ENCODE peak calls at places on chromosomes 13 and 19, in nine cellular contexts. A is HepG2; L is tibial nerve; J is K562; O is hepatocyte; G is CD4-positive, alpha-beta memory T cell; W is neuronal stem cell; S is right cardiac atrium; B is body of pancreas. P is an unnamed sample. For H3K27me3, the result is how much of the 10 kb centered on the place peaks cover.

GRCh38 chr13:97266328-97266727 is 44.2 kb downstream of the MBNL2 start:
- DNase-seq in O (no peak), B (no peak), S (no peak), A (no peak), L (no peak), J (no peak), W (no peak), G (no peak), P (peak)

GRCh38 chr19:7977021-7977722 is 28.3 kb downstream of the ELAVL1 start:
- DNase-seq in B (no peak), J (no peak), S (no peak), G (no peak), O (no peak), L (no peak), A (no peak), W (no peak), P (no peak)

GRCh38 chr19:31418055-31418454 is 68.8 kb upstream of the TSHZ3 start:
- DNase-seq in L (no peak), W (no peak), G (no peak), J (no peak), A (no peak), B (no peak), S (no peak), O (peak), P (no peak)

GRCh38 chr13:99749627-99750026 is 221.9 kb downstream of the ZIC5 start:
- DNase-seq in W (no peak), J (no peak), S (no peak), G (no peak), B (no peak), A (no peak), L (no peak), O (no peak), P (no peak)

GRCh38 chr19:41478171-41478570 is 35.2 kb downstream of the ERICH4 start:
- DNase-seq in L (no peak), B (no peak), S (no peak), W (no peak), G (no peak), J (no peak), O (no peak), A (no peak), P (no peak)

GRCh38 chr13:76813874-76814273 is 72.3 kb downstream of the KCTD12 start:
- DNase-seq in A (peak), L (no peak), O (peak), J (no peak), S (no peak), G (no peak), W (no peak), B (peak), P (no peak)

GRCh38 chr19:13981988-13982501 is 24.1 kb downstream of the RFX1 start:
- DNase-seq in G (no peak), L (no peak), B (no peak), O (no peak), W (no peak), J (no peak), S (peak), A (no peak), P (no peak)

GRCh38 chr13:106491463-106491862 is 44.0 kb downstream of the EFNB2 start:
- DNase-seq in A (no peak), G (no peak), W (no peak), B (no peak), O (no peak), J (no peak), S (no peak), L (no peak), P (no peak)

GRCh38 chr19:42455621-42456081 is 12.9 kb upstream of the CXCL17 start:
- DNase-seq in A (no peak), G (no peak), S (no peak), B (no peak), W (no peak), L (no peak), O (peak), J (no peak), P (no peak)

GRCh38 chr13:50131998-50132936 is 117.0 kb downstream of the KCNRG start:
- DNase-seq in G (peak), A (no peak), O (no peak), B (no peak), W (peak), S (no peak), J (no peak), L (no peak), P (no peak)

GRCh38 chr19:4598712-4599111 is 39.2 kb upstream of the SEMA6B start:
- DNase-seq in J (no peak), W (no peak), B (no peak), G (no peak), O (no peak), L (no peak), A (no peak), S (no peak), P (no peak)

GRCh38 chr13:64934569-64935362 is 2295.4 kb downstream of the PCDH9 start:
- DNase-seq in L (no peak), S (no peak), A (no peak), G (no peak), O (no peak), B (no peak), W (no peak), J (no peak), P (no peak)

DNA sequence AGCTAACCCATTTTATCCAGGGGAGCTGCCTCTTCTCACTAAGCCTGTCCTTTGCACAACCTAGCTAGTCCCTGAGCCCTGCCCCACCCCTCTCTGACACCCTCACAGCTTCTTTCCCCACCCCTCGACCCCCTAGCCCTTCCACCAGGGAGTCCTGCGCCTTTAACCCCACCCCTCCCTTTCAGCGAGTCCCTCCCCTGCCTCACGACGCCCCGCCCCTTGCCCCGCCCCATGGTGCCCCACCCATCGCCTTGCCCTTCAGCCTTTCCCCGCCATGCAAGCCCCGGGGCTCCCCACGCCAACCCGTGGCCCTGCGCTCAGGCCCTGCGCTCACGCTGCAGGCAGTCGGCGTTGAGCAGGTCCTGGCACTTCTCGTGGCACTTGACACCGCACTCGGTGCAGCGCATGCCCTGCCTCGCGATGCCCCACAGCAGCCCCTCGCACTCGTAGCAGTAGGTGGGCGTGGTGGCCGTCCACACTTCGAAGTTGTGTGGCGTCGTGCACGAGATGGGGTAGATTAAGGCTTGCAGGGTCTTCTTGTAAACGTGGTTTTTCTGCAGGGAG is 40.0 kb downstream of the UNC13A start:
- DNase-seq in G (no peak), W (no peak), A (no peak), L (no peak), J (peak), B (no peak), O (no peak), S (no peak), P (no peak)
- H3K27me3 ChIP-seq in G (under half), W (under half), A (under half), L (under half), J (under half), B (under half), O (under half), S (under half), P (under half)

DNA sequence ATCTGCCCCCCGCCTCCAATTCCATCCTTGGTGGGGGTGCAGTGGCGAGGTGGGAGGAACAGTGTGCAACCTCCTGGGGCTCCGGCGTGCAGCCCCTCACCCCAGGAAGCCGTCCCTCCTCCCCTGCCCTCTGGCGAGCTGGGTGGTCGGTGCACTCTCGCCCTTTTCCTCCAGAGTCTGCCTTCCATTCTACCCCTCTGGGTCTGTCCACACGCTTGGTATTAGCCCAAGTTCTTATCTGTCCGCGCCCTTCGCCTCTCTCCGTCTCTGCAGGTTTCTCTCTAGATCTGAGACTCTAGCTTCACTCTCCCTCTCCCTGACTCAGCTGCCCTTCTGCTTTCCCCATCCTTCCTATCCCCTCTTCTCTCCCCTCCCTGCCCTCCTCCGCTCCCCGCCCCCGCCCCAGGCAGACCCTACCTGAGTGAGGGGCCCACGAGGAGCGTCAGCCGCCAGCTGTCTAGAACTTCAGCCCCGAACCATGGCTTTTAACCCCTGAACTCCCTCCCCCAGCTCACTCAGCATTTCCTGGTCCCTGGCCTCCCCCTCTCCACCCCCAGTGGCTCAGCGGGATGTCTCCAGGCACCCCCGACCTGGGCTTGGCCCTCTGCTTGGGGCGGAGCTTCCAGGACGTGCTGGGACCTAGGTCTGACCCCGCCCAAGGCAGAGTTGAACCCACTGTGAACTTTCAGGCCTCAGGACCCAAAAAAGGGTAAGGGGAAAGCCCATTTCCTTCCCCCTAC is 499 bp upstream of the KLK13 start:
- DNase-seq in W (no peak), L (no peak), A (no peak), J (peak), G (no peak), S (no peak), O (no peak), B (no peak), P (no peak)
- H3K4me3 ChIP-seq in W (no peak), L (no peak), A (no peak), J (peak), G (no peak), S (peak), O (peak), B (no peak), P (no peak)

GRCh38 chr19:55078996-55079395 is 3.3 kb downstream of the EPS8L1 start:
- DNase-seq in L (no peak), G (no peak), B (no peak), A (no peak), O (peak), J (no peak), S (no peak), W (no peak), P (no peak)

GRCh38 chr19:55079400-55080038 is 3.9 kb downstream of the EPS8L1 start:
- DNase-seq in S (no peak), J (no peak), W (no peak), B (no peak), L (no peak), G (no peak), A (no peak), O (peak), P (no peak)

GRCh38 chr19:55077106-55077505 is 1.4 kb downstream of the EPS8L1 start:
- DNase-seq in O (no peak), S (no peak), A (no peak), B (no peak), W (no peak), J (no peak), G (no peak), L (no peak), P (no peak)

GRCh38 chr19:55075366-55075998 is at the start of gene EPS8L1:
- DNase-seq in A (no peak), S (no peak), W (no peak), O (peak), G (no peak), L (no peak), J (no peak), B (peak), P (no peak)

GRCh38 chr19:55076321-55076720 is 652 bp downstream of the EPS8L1 start:
- DNase-seq in L (no peak), J (no peak), W (no peak), S (no peak), B (no peak), G (no peak), O (no peak), A (no peak), P (no peak)
- H3K27me3 ChIP-seq in L (half or more), J (under half), W (under half), S (under half), B (under half), G (under half), O (under half), A (under half), P (under half)

GRCh38 chr13:44199627-44200207 is 173.9 kb upstream of the SERP2 start:
- DNase-seq in G (no peak), W (no peak), S (no peak), A (no peak), J (no peak), B (peak), O (peak), L (no peak), P (no peak)

GRCh38 chr13:44198826-44199225 is 174.8 kb upstream of the SERP2 start:
- DNase-seq in A (no peak), O (no peak), J (no peak), S (no peak), B (no peak), L (no peak), G (no peak), W (no peak), P (no peak)

GRCh38 chr13:44196186-44196751 is 177.4 kb upstream of the SERP2 start:
- DNase-seq in G (no peak), L (no peak), O (no peak), B (no peak), S (no peak), A (no peak), J (no peak), W (no peak), P (no peak)

GRCh38 chr13:44193731-44194130 is 179.9 kb upstream of the SERP2 start:
- DNase-seq in B (no peak), A (no peak), L (no peak), S (no peak), J (no peak), O (no peak), G (no peak), W (no peak), P (no peak)

DNA sequence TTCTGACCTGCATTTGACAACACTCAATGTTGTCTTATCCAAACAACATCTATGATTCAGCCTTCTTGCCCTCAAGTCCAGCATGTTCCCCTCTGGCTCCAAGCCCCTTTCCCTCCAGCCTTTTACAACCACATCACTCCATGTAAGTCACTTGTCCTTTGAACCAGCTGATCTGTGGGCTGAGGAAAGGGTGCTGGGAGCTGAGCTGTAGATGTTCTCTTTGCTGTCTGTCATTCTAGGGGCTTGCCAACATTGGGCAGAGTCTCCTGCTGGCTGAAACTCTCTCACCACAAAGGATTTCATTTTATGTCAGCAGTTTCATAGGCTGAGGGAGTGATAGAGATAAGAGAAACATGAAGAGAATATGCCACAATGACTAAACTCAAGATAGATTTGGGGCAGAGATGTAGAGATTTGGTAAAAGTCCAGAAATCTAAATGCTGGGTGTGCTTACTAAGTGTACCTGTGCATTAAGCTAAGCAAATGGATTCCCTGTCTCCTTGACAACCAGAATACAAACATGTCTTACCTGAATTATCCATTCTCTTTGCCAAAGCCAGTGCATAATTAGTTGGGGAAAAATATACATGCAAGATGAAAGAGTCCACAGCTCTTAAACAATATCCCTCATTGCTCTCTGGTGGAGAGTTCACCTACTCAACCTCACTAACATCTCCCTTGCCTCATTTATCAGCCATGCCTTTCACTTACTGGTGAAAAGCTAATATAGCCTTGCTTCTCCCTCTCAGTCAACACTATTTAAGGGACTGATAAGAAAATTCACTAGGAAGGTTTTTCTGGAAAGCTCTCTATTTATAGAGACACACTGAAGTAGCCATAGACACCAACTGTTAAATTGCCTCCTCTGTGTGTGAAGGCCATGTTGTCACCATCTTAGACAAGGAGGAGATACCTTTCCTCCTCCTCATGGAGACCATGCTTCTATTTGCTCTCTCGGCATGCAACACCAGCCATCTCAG is 175.5 kb upstream of the SERP2 start:
- DNase-seq in A (no peak), O (no peak), L (no peak), W (no peak), G (no peak), B (no peak), S (no peak), J (no peak), P (no peak)
- H3K4me3 ChIP-seq in A (no peak), O (no peak), L (no peak), W (no peak), G (no peak), B (no peak), S (no peak), J (no peak), P (no peak)

GRCh38 chr19:54329476-54330165 is 9.3 kb downstream of the LILRA4 start:
- DNase-seq in A (no peak), J (no peak), B (peak), S (no peak), W (no peak), G (no peak), O (no peak), L (no peak), P (no peak)

GRCh38 chr19:54320271-54320670 is 7.3 kb upstream of the LILRA5 start:
- DNase-seq in J (no peak), G (no peak), A (no peak), W (no peak), S (no peak), O (no peak), B (no peak), L (no peak), P (no peak)

GRCh38 chr19:54325194-54325621 is 12.2 kb upstream of the LILRA5 start:
- DNase-seq in J (peak), S (no peak), O (peak), B (peak), L (no peak), W (peak), G (peak), A (peak), P (no peak)

GRCh38 chr19:54324071-54324470 is 11.1 kb upstream of the LILRA5 start:
- DNase-seq in S (no peak), L (no peak), A (no peak), G (no peak), W (no peak), O (no peak), J (peak), B (no peak), P (no peak)

GRCh38 chr19:54325631-54326030 is 12.7 kb upstream of the LILRA5 start:
- DNase-seq in B (no peak), S (no peak), L (no peak), G (no peak), W (no peak), A (no peak), O (no peak), J (no peak), P (no peak)
- H3K27me3 ChIP-seq in B (under half), S (under half), L (under half), G (under half), W (under half), A (under half), O (under half), J (under half), P (half or more)

GRCh38 chr19:2449019-2449418 is 7.7 kb downstream of the LMNB2 start:
- DNase-seq in O (no peak), G (no peak), W (no peak), J (no peak), A (no peak), L (no peak), S (no peak), B (no peak), P (no peak)
- H3K4me3 ChIP-seq in O (no peak), G (no peak), W (no peak), J (no peak), A (no peak), L (no peak), S (no peak), B (no peak), P (no peak)

GRCh38 chr13:39327080-39327479 is 275.9 kb downstream of the LHFPL6 start:
- DNase-seq in A (no peak), W (peak), B (no peak), G (no peak), J (no peak), L (no peak), S (no peak), O (no peak), P (no peak)

GRCh38 chr13:39324806-39325311 is 278.1 kb downstream of the LHFPL6 start:
- DNase-seq in O (no peak), S (no peak), W (no peak), J (no peak), G (no peak), A (no peak), B (no peak), L (no peak), P (no peak)

GRCh38 chr13:39322836-39323585 is 280.0 kb downstream of the LHFPL6 start:
- DNase-seq in L (no peak), J (no peak), G (no peak), B (no peak), O (no peak), W (no peak), S (no peak), A (no peak), P (no peak)

GRCh38 chr13:39329182-39329639 is 273.8 kb downstream of the LHFPL6 start:
- DNase-seq in A (no peak), W (no peak), O (peak), J (no peak), G (no peak), L (no peak), B (no peak), S (no peak), P (no peak)

GRCh38 chr13:39326471-39326870 is 276.5 kb downstream of the LHFPL6 start:
- DNase-seq in A (no peak), O (no peak), W (no peak), B (no peak), G (no peak), L (no peak), J (no peak), S (no peak), P (no peak)
- H3K27me3 ChIP-seq in A (under half), O (under half), W (under half), B (under half), G (under half), L (under half), J (under half), S (under half), P (under half)

P was measured in WERI-Rb-1.